ENCODE peak calls at places on chromosomes 7 and 10, in ten cellular contexts. One of them, this sample, is unnamed. For H3K4me1, the result is how much of the 10 kb centered on the place peaks cover.

GRCh38 chr7:159192761-159193453 is 48.2 kb upstream of the VIPR2 start:
- DNase-seq in A549: no peak
- DNase-seq in aorta: no peak
- DNase-seq in heart left ventricle: no peak
- DNase-seq in CD8-positive, alpha-beta T cell: no peak
- DNase-seq in astrocyte: no peak
- DNase-seq in right lobe of liver: no peak
- DNase-seq in transverse colon: no peak
- DNase-seq in cardiac muscle cell: no peak
- DNase-seq in hepatocyte: no peak
- DNase-seq in this sample: no peak

GRCh38 chr7:151412318-151412717 is 2.5 kb upstream of the WDR86 start:
- DNase-seq in hepatocyte: no peak
- DNase-seq in A549: no peak
- DNase-seq in heart left ventricle: no peak
- DNase-seq in transverse colon: no peak
- DNase-seq in CD8-positive, alpha-beta T cell: no peak
- DNase-seq in right lobe of liver: no peak
- DNase-seq in astrocyte: no peak
- DNase-seq in cardiac muscle cell: no peak
- DNase-seq in aorta: no peak
- DNase-seq in this sample: no peak

GRCh38 chr10:25748509-25748908 is 185.5 kb upstream of the MYO3A start:
- DNase-seq in cardiac muscle cell: no peak
- DNase-seq in aorta: no peak
- DNase-seq in transverse colon: no peak
- DNase-seq in hepatocyte: no peak
- DNase-seq in heart left ventricle: no peak
- DNase-seq in astrocyte: no peak
- DNase-seq in A549: no peak
- DNase-seq in right lobe of liver: no peak
- DNase-seq in CD8-positive, alpha-beta T cell: no peak
- DNase-seq in this sample: no peak

GRCh38 chr10:1309237-1309968 is 253.2 kb downstream of the WDR37 start:
- DNase-seq in CD8-positive, alpha-beta T cell: no peak
- DNase-seq in astrocyte: no peak
- DNase-seq in heart left ventricle: no peak
- DNase-seq in hepatocyte: no peak
- DNase-seq in A549: no peak
- DNase-seq in cardiac muscle cell: no peak
- DNase-seq in transverse colon: no peak
- DNase-seq in right lobe of liver: no peak
- DNase-seq in aorta: no peak
- DNase-seq in this sample: no peak

GRCh38 chr7:101696-102376 is 90.5 kb upstream of the FAM20C start:
- DNase-seq in astrocyte: peak
- DNase-seq in transverse colon: no peak
- DNase-seq in cardiac muscle cell: peak
- DNase-seq in heart left ventricle: no peak
- DNase-seq in A549: no peak
- DNase-seq in aorta: no peak
- DNase-seq in hepatocyte: peak
- DNase-seq in CD8-positive, alpha-beta T cell: no peak
- DNase-seq in right lobe of liver: no peak
- DNase-seq in this sample: no peak

GRCh38 chr10:99395750-99396445 is 34.5 kb downstream of the GOT1 start:
- DNase-seq in transverse colon: no peak
- DNase-seq in aorta: no peak
- DNase-seq in right lobe of liver: peak
- DNase-seq in A549: no peak
- DNase-seq in astrocyte: peak
- DNase-seq in hepatocyte: peak
- DNase-seq in cardiac muscle cell: peak
- DNase-seq in heart left ventricle: no peak
- DNase-seq in CD8-positive, alpha-beta T cell: no peak
- DNase-seq in this sample: no peak

GRCh38 chr10:71659050-71659738 is 60.4 kb downstream of the C10orf105 start:
- DNase-seq in CD8-positive, alpha-beta T cell: no peak
- DNase-seq in right lobe of liver: no peak
- DNase-seq in transverse colon: no peak
- DNase-seq in astrocyte: no peak
- DNase-seq in cardiac muscle cell: no peak
- DNase-seq in heart left ventricle: no peak
- DNase-seq in hepatocyte: peak
- DNase-seq in aorta: no peak
- DNase-seq in A549: no peak
- DNase-seq in this sample: no peak

GRCh38 chr7:47478017-47478344 is 103.9 kb downstream of the TNS3 start:
- DNase-seq in transverse colon: no peak
- DNase-seq in CD8-positive, alpha-beta T cell: no peak
- DNase-seq in right lobe of liver: peak
- DNase-seq in heart left ventricle: peak
- DNase-seq in hepatocyte: no peak
- DNase-seq in A549: no peak
- DNase-seq in aorta: peak
- DNase-seq in cardiac muscle cell: peak
- DNase-seq in astrocyte: peak
- DNase-seq in this sample: no peak

GRCh38 chr7:665751-666453 is 60.6 kb upstream of the DNAAF5 start:
- DNase-seq in astrocyte: peak
- DNase-seq in aorta: peak
- DNase-seq in right lobe of liver: no peak
- DNase-seq in transverse colon: no peak
- DNase-seq in hepatocyte: no peak
- DNase-seq in CD8-positive, alpha-beta T cell: no peak
- DNase-seq in A549: no peak
- DNase-seq in heart left ventricle: peak
- DNase-seq in cardiac muscle cell: peak
- DNase-seq in this sample: no peak

GRCh38 chr10:100979821-100980272 is 7.5 kb downstream of the MRPL43 start:
- DNase-seq in aorta: peak
- DNase-seq in astrocyte: no peak
- DNase-seq in transverse colon: no peak
- DNase-seq in cardiac muscle cell: no peak
- DNase-seq in hepatocyte: no peak
- DNase-seq in heart left ventricle: no peak
- DNase-seq in A549: no peak
- DNase-seq in right lobe of liver: peak
- DNase-seq in CD8-positive, alpha-beta T cell: no peak
- DNase-seq in this sample: no peak

GRCh38 chr7:47074702-47075153 is 507.2 kb downstream of the TNS3 start:
- DNase-seq in heart left ventricle: no peak
- DNase-seq in cardiac muscle cell: peak
- DNase-seq in aorta: no peak
- DNase-seq in transverse colon: no peak
- DNase-seq in right lobe of liver: no peak
- DNase-seq in CD8-positive, alpha-beta T cell: no peak
- DNase-seq in hepatocyte: peak
- DNase-seq in A549: no peak
- DNase-seq in astrocyte: no peak
- DNase-seq in this sample: no peak

GRCh38 chr7:151205749-151206148 is 4.5 kb downstream of the H2BK1 start:
- DNase-seq in astrocyte: no peak
- DNase-seq in A549: no peak
- DNase-seq in CD8-positive, alpha-beta T cell: no peak
- DNase-seq in right lobe of liver: no peak
- DNase-seq in hepatocyte: no peak
- DNase-seq in aorta: no peak
- DNase-seq in cardiac muscle cell: no peak
- DNase-seq in transverse colon: no peak
- DNase-seq in heart left ventricle: no peak
- DNase-seq in this sample: no peak

GRCh38 chr7:120060283-120060682 is 212.7 kb upstream of the KCND2 start:
- DNase-seq in A549: no peak
- DNase-seq in astrocyte: peak
- DNase-seq in cardiac muscle cell: peak
- DNase-seq in hepatocyte: no peak
- DNase-seq in right lobe of liver: no peak
- DNase-seq in heart left ventricle: no peak
- DNase-seq in aorta: no peak
- DNase-seq in transverse colon: no peak
- DNase-seq in CD8-positive, alpha-beta T cell: no peak
- DNase-seq in this sample: no peak

GRCh38 chr10:99983280-99983988 is 26.3 kb downstream of the DNMBP start:
- DNase-seq in A549: no peak
- DNase-seq in aorta: peak
- DNase-seq in heart left ventricle: peak
- DNase-seq in transverse colon: no peak
- DNase-seq in astrocyte: peak
- DNase-seq in cardiac muscle cell: peak
- DNase-seq in CD8-positive, alpha-beta T cell: no peak
- DNase-seq in hepatocyte: peak
- DNase-seq in right lobe of liver: peak
- DNase-seq in this sample: no peak

GRCh38 chr10:114266521-114266920 is 27.5 kb downstream of the VWA2 start:
- DNase-seq in CD8-positive, alpha-beta T cell: no peak
- DNase-seq in aorta: no peak
- DNase-seq in right lobe of liver: no peak
- DNase-seq in transverse colon: peak
- DNase-seq in hepatocyte: peak
- DNase-seq in cardiac muscle cell: peak
- DNase-seq in heart left ventricle: peak
- DNase-seq in astrocyte: peak
- DNase-seq in A549: no peak
- DNase-seq in this sample: no peak

DNA sequence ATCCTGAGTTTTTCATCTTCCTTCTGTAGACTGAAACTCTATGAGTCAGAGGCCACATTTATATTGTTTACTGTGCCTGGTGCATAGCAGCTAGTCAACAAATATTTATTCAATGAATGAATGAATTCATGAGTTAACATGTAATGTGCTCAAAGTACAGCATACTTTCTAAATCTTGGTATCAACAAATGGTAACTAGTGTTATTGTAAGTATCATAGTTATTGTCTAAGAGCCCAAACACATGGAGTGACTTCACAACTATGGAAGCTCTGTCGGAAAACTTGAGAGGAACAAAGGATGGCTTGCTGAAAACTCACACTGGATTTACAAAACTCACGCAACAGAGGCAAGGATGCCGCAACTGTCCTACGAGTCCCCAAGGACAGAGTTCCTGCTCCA is 35.9 kb downstream of the DENND2A start:
- DNase-seq in cardiac muscle cell: no peak
- DNase-seq in hepatocyte: no peak
- DNase-seq in CD8-positive, alpha-beta T cell: no peak
- DNase-seq in transverse colon: no peak
- DNase-seq in astrocyte: peak
- DNase-seq in heart left ventricle: no peak
- DNase-seq in aorta: no peak
- DNase-seq in A549: no peak
- DNase-seq in right lobe of liver: no peak
- DNase-seq in this sample: no peak
- H3K27ac ChIP-seq in cardiac muscle cell: no peak
- H3K27ac ChIP-seq in hepatocyte: no peak
- H3K27ac ChIP-seq in CD8-positive, alpha-beta T cell: no peak
- H3K27ac ChIP-seq in transverse colon: peak
- H3K27ac ChIP-seq in astrocyte: peak
- H3K27ac ChIP-seq in heart left ventricle: no peak
- H3K27ac ChIP-seq in aorta: no peak
- H3K27ac ChIP-seq in A549: peak
- H3K27ac ChIP-seq in right lobe of liver: no peak
- H3K27ac ChIP-seq in this sample: no peak

GRCh38 chr10:22700489-22700888 is 13.9 kb downstream of the PIP4K2A start:
- DNase-seq in transverse colon: no peak
- DNase-seq in CD8-positive, alpha-beta T cell: no peak
- DNase-seq in hepatocyte: no peak
- DNase-seq in astrocyte: no peak
- DNase-seq in A549: no peak
- DNase-seq in aorta: no peak
- DNase-seq in heart left ventricle: no peak
- DNase-seq in cardiac muscle cell: no peak
- DNase-seq in right lobe of liver: no peak
- DNase-seq in this sample: no peak
- H3K4me3 ChIP-seq in transverse colon: no peak
- H3K4me3 ChIP-seq in CD8-positive, alpha-beta T cell: no peak
- H3K4me3 ChIP-seq in hepatocyte: no peak
- H3K4me3 ChIP-seq in astrocyte: no peak
- H3K4me3 ChIP-seq in A549: no peak
- H3K4me3 ChIP-seq in aorta: no peak
- H3K4me3 ChIP-seq in heart left ventricle: no peak
- H3K4me3 ChIP-seq in cardiac muscle cell: no peak
- H3K4me3 ChIP-seq in right lobe of liver: no peak
- H3K4me3 ChIP-seq in this sample: no peak

GRCh38 chr10:28552775-28553174 is 19.9 kb downstream of the WAC start:
- DNase-seq in transverse colon: no peak
- DNase-seq in A549: no peak
- DNase-seq in hepatocyte: no peak
- DNase-seq in astrocyte: no peak
- DNase-seq in heart left ventricle: no peak
- DNase-seq in cardiac muscle cell: no peak
- DNase-seq in CD8-positive, alpha-beta T cell: no peak
- DNase-seq in aorta: no peak
- DNase-seq in right lobe of liver: no peak
- DNase-seq in this sample: no peak

GRCh38 chr10:28554952-28555351 is 22.0 kb downstream of the WAC start:
- DNase-seq in hepatocyte: no peak
- DNase-seq in cardiac muscle cell: no peak
- DNase-seq in right lobe of liver: no peak
- DNase-seq in aorta: no peak
- DNase-seq in transverse colon: no peak
- DNase-seq in A549: no peak
- DNase-seq in heart left ventricle: no peak
- DNase-seq in astrocyte: no peak
- DNase-seq in CD8-positive, alpha-beta T cell: no peak
- DNase-seq in this sample: no peak

GRCh38 chr10:28556142-28556541 is 23.2 kb downstream of the WAC start:
- DNase-seq in aorta: no peak
- DNase-seq in CD8-positive, alpha-beta T cell: no peak
- DNase-seq in A549: no peak
- DNase-seq in transverse colon: no peak
- DNase-seq in heart left ventricle: no peak
- DNase-seq in hepatocyte: no peak
- DNase-seq in astrocyte: no peak
- DNase-seq in right lobe of liver: no peak
- DNase-seq in cardiac muscle cell: no peak
- DNase-seq in this sample: no peak

GRCh38 chr10:28553963-28554362 is 21.0 kb downstream of the WAC start:
- DNase-seq in hepatocyte: no peak
- DNase-seq in heart left ventricle: no peak
- DNase-seq in CD8-positive, alpha-beta T cell: no peak
- DNase-seq in A549: no peak
- DNase-seq in transverse colon: no peak
- DNase-seq in astrocyte: no peak
- DNase-seq in right lobe of liver: no peak
- DNase-seq in aorta: no peak
- DNase-seq in cardiac muscle cell: no peak
- DNase-seq in this sample: no peak

GRCh38 chr10:28555358-28555757 is 22.4 kb downstream of the WAC start:
- DNase-seq in A549: no peak
- DNase-seq in cardiac muscle cell: no peak
- DNase-seq in transverse colon: no peak
- DNase-seq in CD8-positive, alpha-beta T cell: no peak
- DNase-seq in astrocyte: no peak
- DNase-seq in right lobe of liver: no peak
- DNase-seq in aorta: no peak
- DNase-seq in heart left ventricle: no peak
- DNase-seq in hepatocyte: no peak
- DNase-seq in this sample: no peak
- H3K4me1 ChIP-seq in A549: under half
- H3K4me1 ChIP-seq in cardiac muscle cell: half or more
- H3K4me1 ChIP-seq in transverse colon: half or more
- H3K4me1 ChIP-seq in CD8-positive, alpha-beta T cell: half or more
- H3K4me1 ChIP-seq in astrocyte: under half
- H3K4me1 ChIP-seq in right lobe of liver: under half
- H3K4me1 ChIP-seq in aorta: under half
- H3K4me1 ChIP-seq in heart left ventricle: half or more
- H3K4me1 ChIP-seq in hepatocyte: under half
- H3K4me1 ChIP-seq in this sample: half or more

GRCh38 chr10:66842867-66843266 is 83.0 kb upstream of the LRRTM3 start:
- DNase-seq in CD8-positive, alpha-beta T cell: no peak
- DNase-seq in A549: no peak
- DNase-seq in heart left ventricle: no peak
- DNase-seq in aorta: no peak
- DNase-seq in cardiac muscle cell: no peak
- DNase-seq in astrocyte: no peak
- DNase-seq in transverse colon: no peak
- DNase-seq in right lobe of liver: no peak
- DNase-seq in hepatocyte: no peak
- DNase-seq in this sample: no peak
- H3K27ac ChIP-seq in CD8-positive, alpha-beta T cell: no peak
- H3K27ac ChIP-seq in A549: no peak
- H3K27ac ChIP-seq in heart left ventricle: no peak
- H3K27ac ChIP-seq in aorta: no peak
- H3K27ac ChIP-seq in cardiac muscle cell: no peak
- H3K27ac ChIP-seq in astrocyte: no peak
- H3K27ac ChIP-seq in transverse colon: no peak
- H3K27ac ChIP-seq in right lobe of liver: no peak
- H3K27ac ChIP-seq in hepatocyte: no peak
- H3K27ac ChIP-seq in this sample: no peak